ENCODE peak calls at places on chromosomes 12 and 14, in six cellular contexts. N is A549; C is psoas muscle; V is upper lobe of left lung; O is astrocyte; Q is CD8-positive, alpha-beta T cell. J is an unnamed sample.

GRCh38 chr12:104750061-104750460 is 208.0 kb downstream of the SLC41A2 start:
- DNase-seq in V (no peak), Q (no peak), C (no peak), N (no peak), O (peak), J (no peak)

GRCh38 chr12:90839340-90839739 is 115.6 kb downstream of the CCER1 start:
- DNase-seq in C (no peak), Q (no peak), V (no peak), O (no peak), N (no peak), J (no peak)

GRCh38 chr12:72330291-72330690 is 58.1 kb downstream of the TRHDE start:
- DNase-seq in N (no peak), Q (no peak), V (peak), C (peak), O (peak), J (no peak)

GRCh38 chr12:28033538-28033915 is 61.0 kb upstream of the PTHLH start:
- DNase-seq in Q (no peak), V (no peak), C (no peak), N (no peak), O (peak), J (no peak)

GRCh38 chr14:67765192-67765834 is 51.1 kb downstream of the ZFYVE26 start:
- DNase-seq in V (no peak), Q (no peak), N (no peak), O (no peak), C (no peak), J (no peak)

GRCh38 chr14:79091381-79091963 is 921.3 kb downstream of the NRXN3 start:
- DNase-seq in N (no peak), V (no peak), Q (no peak), O (no peak), C (no peak), J (no peak)

GRCh38 chr14:99742509-99743487 is 50.4 kb upstream of the EML1 start:
- DNase-seq in C (no peak), V (no peak), Q (no peak), O (no peak), N (no peak), J (no peak)

GRCh38 chr14:67618617-67619063 is 1.1 kb upstream of the ARG2 start:
- DNase-seq in C (no peak), N (peak), Q (peak), V (no peak), O (peak), J (no peak)

GRCh38 chr14:62002636-62003035 is 240.4 kb downstream of the SNAPC1 start:
- DNase-seq in O (no peak), Q (no peak), N (no peak), C (no peak), V (no peak), J (no peak)

GRCh38 chr14:75229923-75230792 is 48.5 kb upstream of the FOS start:
- DNase-seq in V (no peak), N (peak), Q (peak), O (peak), C (peak), J (no peak)

GRCh38 chr14:72443256-72443655 is 450.6 kb downstream of the DPF3 start:
- DNase-seq in N (no peak), C (no peak), V (no peak), Q (no peak), O (peak), J (no peak)

GRCh38 chr14:31270196-31270772 is 62.7 kb upstream of the HECTD1 start:
- DNase-seq in V (no peak), N (no peak), Q (no peak), C (no peak), O (no peak), J (no peak)

GRCh38 chr12:6425588-6426531 is 18.9 kb upstream of the CD27 start:
- DNase-seq in V (no peak), O (no peak), C (no peak), N (no peak), Q (no peak), J (peak)

GRCh38 chr12:71947645-71948105 is 9.0 kb downstream of the TPH2 start:
- DNase-seq in C (peak), O (peak), Q (no peak), V (no peak), N (no peak), J (no peak)

GRCh38 chr12:53050426-53051057 is 677 bp downstream of the TNS2 start:
- DNase-seq in O (no peak), V (no peak), Q (no peak), N (no peak), C (no peak), J (no peak)

GRCh38 chr12:132133952-132134652 is 10.0 kb downstream of the DDX51 start:
- DNase-seq in Q (no peak), O (no peak), C (peak), N (no peak), V (no peak), J (no peak)

GRCh38 chr12:132130690-132131089 is 13.4 kb downstream of the DDX51 start:
- DNase-seq in V (peak), O (no peak), N (no peak), C (no peak), Q (no peak), J (no peak)

GRCh38 chr12:132131229-132131628 is 12.9 kb downstream of the DDX51 start:
- DNase-seq in Q (no peak), N (no peak), C (no peak), V (no peak), O (no peak), J (no peak)

GRCh38 chr12:132131952-132132351 is 12.2 kb downstream of the DDX51 start:
- DNase-seq in V (no peak), C (peak), O (no peak), Q (no peak), N (no peak), J (no peak)

DNA sequence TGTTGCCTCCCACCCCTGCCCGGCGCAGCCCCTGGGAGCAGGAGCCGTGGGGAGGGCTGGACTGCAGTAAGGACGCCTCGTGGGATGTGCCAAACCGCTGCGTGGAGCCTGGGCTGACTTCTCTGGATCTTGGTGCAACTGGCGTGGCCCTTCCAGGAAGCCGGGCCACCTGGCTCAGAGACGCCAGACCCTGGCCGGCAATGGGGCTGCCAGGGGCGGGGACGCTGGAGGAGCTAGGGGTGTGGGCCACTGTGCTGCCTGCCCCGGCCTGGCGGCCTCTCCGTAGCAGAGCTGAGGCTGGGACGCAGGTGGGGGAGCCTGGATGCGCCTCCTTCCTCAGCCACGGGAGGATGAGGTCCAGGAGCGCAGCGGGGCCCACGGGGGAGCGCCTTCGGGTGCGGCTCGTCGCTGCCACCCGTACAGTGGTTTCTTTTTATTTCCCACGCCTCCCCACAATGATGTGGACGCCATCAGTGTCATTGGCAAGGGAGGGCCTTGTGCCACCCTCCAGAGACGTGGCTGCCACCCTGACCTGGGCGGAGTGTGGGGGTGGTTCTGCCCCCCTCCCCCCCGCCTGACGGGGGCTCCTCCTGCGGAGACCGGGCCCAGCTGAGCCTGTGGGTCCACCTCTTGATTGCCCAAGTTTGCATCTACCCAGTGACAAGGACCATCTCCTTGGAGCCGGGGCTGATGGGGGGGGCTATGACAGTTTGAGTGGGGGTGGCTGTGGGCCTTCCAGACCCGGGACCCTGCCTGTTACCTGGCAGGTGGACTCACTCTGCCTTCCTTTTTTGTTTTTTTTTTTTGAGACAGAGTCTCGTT is 11.3 kb downstream of the DDX51 start:
- DNase-seq in C (peak), Q (no peak), V (peak), O (no peak), N (no peak), J (no peak)
- H3K27ac ChIP-seq in C (no peak), Q (no peak), V (no peak), O (no peak), N (no peak), J (no peak)

DNA sequence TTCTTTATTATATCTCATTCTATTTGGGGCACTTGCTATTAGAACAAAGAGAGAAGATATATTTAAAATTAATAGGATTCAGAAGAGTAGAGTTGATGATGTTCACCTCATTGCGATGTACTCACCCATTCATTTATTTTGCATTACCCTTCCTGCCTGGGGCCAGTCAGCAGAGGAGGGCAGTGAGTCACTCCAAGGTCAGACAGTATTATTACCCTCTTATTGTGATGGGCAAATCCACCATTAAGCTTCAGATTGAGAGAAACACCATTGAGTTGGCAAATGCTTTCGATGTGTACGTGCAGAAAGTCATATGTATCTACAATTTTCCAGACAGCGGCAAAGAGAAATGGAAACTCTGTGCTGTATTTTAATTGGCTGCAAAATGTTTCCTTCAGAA is 134.2 kb downstream of the BICD1 start:
- DNase-seq in V (no peak), O (peak), N (no peak), C (no peak), Q (no peak), J (no peak)
- H3K27ac ChIP-seq in V (no peak), O (no peak), N (no peak), C (no peak), Q (no peak), J (no peak)

GRCh38 chr12:112381421-112381897 is 772 bp downstream of the HECTD4 start:
- DNase-seq in Q (peak), C (peak), V (no peak), N (no peak), O (no peak), J (no peak)
- H3K27ac ChIP-seq in Q (peak), C (peak), V (peak), N (peak), O (peak), J (peak)

DNA sequence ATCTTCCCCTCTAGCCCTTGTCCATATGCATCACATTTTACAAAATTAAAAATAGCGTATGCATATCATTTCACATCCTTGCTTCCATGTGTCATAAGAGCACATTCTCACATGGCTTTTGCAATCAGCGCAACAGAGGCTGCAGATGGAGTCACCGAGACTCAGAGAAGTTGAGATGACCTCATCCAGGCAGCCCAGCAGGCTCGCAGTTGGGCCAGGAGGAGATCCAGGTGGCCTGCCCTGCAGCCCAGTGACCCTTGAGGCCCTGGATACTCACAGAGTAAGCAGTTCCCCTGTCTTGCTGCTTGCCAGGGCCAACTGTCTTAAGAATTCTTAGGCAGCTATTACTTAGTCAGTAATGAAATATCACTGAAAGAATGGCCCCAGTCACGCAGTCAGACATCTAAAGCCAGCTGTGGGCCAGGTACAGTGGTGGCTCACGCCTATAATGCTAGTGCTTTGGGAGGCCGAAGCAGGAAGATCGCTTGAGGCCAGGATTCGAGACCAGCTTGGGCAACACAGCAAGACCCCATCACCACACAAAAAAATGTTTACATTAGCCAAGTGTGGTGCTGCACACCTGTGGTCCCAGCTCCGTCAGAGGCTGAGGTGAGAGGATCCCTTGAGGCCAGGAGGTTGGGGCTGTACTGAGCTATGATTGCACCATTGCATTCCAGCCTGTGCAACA is 9.1 kb downstream of the CAMKK2 start:
- DNase-seq in N (no peak), O (no peak), C (no peak), Q (no peak), V (no peak), J (no peak)
- H3K27ac ChIP-seq in N (no peak), O (no peak), C (no peak), Q (no peak), V (peak), J (no peak)

GRCh38 chr14:53310412-53310811 is 157.3 kb upstream of the DDHD1 start:
- DNase-seq in N (no peak), C (no peak), Q (no peak), O (no peak), V (no peak), J (no peak)

GRCh38 chr14:53306267-53306721 is 153.2 kb upstream of the DDHD1 start:
- DNase-seq in C (peak), N (peak), Q (peak), V (no peak), O (peak), J (no peak)

GRCh38 chr14:53304726-53305381 is 151.7 kb upstream of the DDHD1 start:
- DNase-seq in V (no peak), C (peak), N (no peak), O (peak), Q (no peak), J (peak)

GRCh38 chr14:53306926-53307325 is 153.8 kb upstream of the DDHD1 start:
- DNase-seq in Q (no peak), N (no peak), V (no peak), C (no peak), O (peak), J (peak)
- H3K27ac ChIP-seq in Q (no peak), N (no peak), V (no peak), C (no peak), O (no peak), J (peak)

GRCh38 chr14:51395361-51395849 is 155.4 kb downstream of the TMX1 start:
- DNase-seq in Q (no peak), O (peak), V (peak), N (no peak), C (peak), J (peak)

GRCh38 chr14:51396222-51396815 is 156.3 kb downstream of the TMX1 start:
- DNase-seq in O (peak), V (no peak), C (peak), N (peak), Q (no peak), J (no peak)

GRCh38 chr14:51398898-51399297 is 158.9 kb downstream of the TMX1 start:
- DNase-seq in C (no peak), Q (no peak), V (no peak), O (peak), N (peak), J (no peak)

GRCh38 chr14:51394804-51395203 is 154.8 kb downstream of the TMX1 start:
- DNase-seq in C (no peak), V (no peak), N (no peak), O (no peak), Q (no peak), J (no peak)

DNA sequence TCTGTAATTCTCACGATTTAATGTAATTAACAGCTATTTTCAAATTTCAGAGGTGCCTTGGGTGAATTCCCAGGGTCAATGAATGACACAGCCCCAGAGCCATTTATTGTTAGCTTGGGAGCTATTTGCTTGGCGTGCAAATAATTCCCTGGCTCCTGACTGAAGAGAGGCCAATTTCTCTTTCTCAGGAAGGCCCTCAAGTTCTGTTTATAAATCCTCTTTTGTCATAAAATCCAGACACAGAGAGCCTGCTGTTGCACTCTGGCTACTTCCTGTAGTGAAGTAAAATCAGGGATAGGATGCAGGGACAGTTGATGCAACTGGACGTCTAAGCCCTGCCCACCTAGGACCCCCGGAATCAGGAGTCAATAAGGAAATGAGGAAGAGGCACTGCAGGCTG is 154.3 kb downstream of the TMX1 start:
- DNase-seq in O (no peak), V (no peak), N (no peak), C (no peak), Q (no peak), J (no peak)
- H3K27ac ChIP-seq in O (peak), V (peak), N (peak), C (peak), Q (no peak), J (no peak)

GRCh38 chr12:50283230-50283923 is at the start of gene LIMA1:
- DNase-seq in O (peak), N (peak), V (peak), Q (peak), C (peak), J (peak)
- H3K27ac ChIP-seq in O (peak), N (peak), V (peak), Q (peak), C (peak), J (peak)

DNA sequence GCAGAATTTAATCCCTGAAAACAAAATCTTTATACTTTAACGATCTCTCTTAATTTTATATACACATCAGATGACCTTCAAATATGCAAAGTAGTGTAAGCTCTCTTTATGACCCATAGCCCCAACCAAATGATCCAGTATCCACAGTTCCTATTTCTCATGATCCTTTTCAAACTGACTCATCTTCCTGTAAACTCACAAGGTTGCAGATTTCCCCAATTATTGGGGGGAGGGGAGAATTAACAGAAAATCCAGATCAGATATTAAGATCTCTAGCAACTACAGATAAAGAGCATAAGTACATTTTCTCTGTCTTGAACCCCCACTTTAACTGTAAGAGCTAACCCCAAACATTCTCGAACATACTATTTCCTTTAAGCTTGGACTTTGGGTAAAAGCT is 12.5 kb downstream of the GNS start:
- DNase-seq in O (peak), Q (no peak), C (no peak), N (no peak), V (no peak), J (no peak)
- H3K27ac ChIP-seq in O (no peak), Q (no peak), C (no peak), N (no peak), V (no peak), J (no peak)

J was measured in substantia nigra.